ENCODE peak calls at places on chromosome 22, in ten cellular contexts. One of them, this sample, is unnamed.

GRCh38 chr22:40239345-40239683 is 61.6 kb downstream of the TNRC6B start:
- DNase-seq in NCI-H1105 treated with DMSO at 0.1 percent for 48 hours: no peak
- DNase-seq in kidney tubule cell: no peak
- DNase-seq in activated CD8-positive, alpha-beta memory T cell treated with anti-CD3 and anti-CD28 coated beads for 1 hour: no peak
- DNase-seq in SK-N-MC: no peak
- DNase-seq in Right ventricle myocardium superior: no peak
- DNase-seq in mammary epithelial cell: no peak
- DNase-seq in HS-5: no peak
- DNase-seq in LHCN-M2: no peak
- DNase-seq in iPS DF 6.9: no peak
- DNase-seq in this sample: no peak

GRCh38 chr22:17738386-17739128 is 35.7 kb downstream of the BID start:
- DNase-seq in iPS DF 6.9: no peak
- DNase-seq in HS-5: no peak
- DNase-seq in Right ventricle myocardium superior: no peak
- DNase-seq in NCI-H1105 treated with DMSO at 0.1 percent for 48 hours: no peak
- DNase-seq in kidney tubule cell: no peak
- DNase-seq in mammary epithelial cell: no peak
- DNase-seq in SK-N-MC: no peak
- DNase-seq in LHCN-M2: no peak
- DNase-seq in activated CD8-positive, alpha-beta memory T cell treated with anti-CD3 and anti-CD28 coated beads for 1 hour: no peak
- DNase-seq in this sample: no peak

GRCh38 chr22:31983911-31984661 is 39.8 kb downstream of the YWHAH start:
- DNase-seq in LHCN-M2: no peak
- DNase-seq in iPS DF 6.9: no peak
- DNase-seq in Right ventricle myocardium superior: no peak
- DNase-seq in kidney tubule cell: no peak
- DNase-seq in SK-N-MC: no peak
- DNase-seq in NCI-H1105 treated with DMSO at 0.1 percent for 48 hours: no peak
- DNase-seq in HS-5: no peak
- DNase-seq in activated CD8-positive, alpha-beta memory T cell treated with anti-CD3 and anti-CD28 coated beads for 1 hour: no peak
- DNase-seq in mammary epithelial cell: no peak
- DNase-seq in this sample: no peak

GRCh38 chr22:49310354-49310753 is 517.3 kb downstream of the BRD1 start:
- DNase-seq in NCI-H1105 treated with DMSO at 0.1 percent for 48 hours: no peak
- DNase-seq in SK-N-MC: no peak
- DNase-seq in Right ventricle myocardium superior: no peak
- DNase-seq in HS-5: no peak
- DNase-seq in iPS DF 6.9: no peak
- DNase-seq in kidney tubule cell: no peak
- DNase-seq in activated CD8-positive, alpha-beta memory T cell treated with anti-CD3 and anti-CD28 coated beads for 1 hour: no peak
- DNase-seq in mammary epithelial cell: no peak
- DNase-seq in LHCN-M2: no peak
- DNase-seq in this sample: no peak

GRCh38 chr22:19179472-19180048 is 1.0 kb upstream of the SLC25A1 start:
- DNase-seq in iPS DF 6.9: peak; percentile 47
- DNase-seq in activated CD8-positive, alpha-beta memory T cell treated with anti-CD3 and anti-CD28 coated beads for 1 hour: no peak
- DNase-seq in mammary epithelial cell: peak; percentile 67
- DNase-seq in HS-5: no peak
- DNase-seq in kidney tubule cell: peak; percentile 85
- DNase-seq in NCI-H1105 treated with DMSO at 0.1 percent for 48 hours: peak; percentile 62
- DNase-seq in Right ventricle myocardium superior: peak; percentile 86
- DNase-seq in SK-N-MC: no peak
- DNase-seq in LHCN-M2: peak; percentile 64
- DNase-seq in this sample: no peak

GRCh38 chr22:43889366-43890253 is 2.2 kb downstream of the PNPLA5 start:
- DNase-seq in kidney tubule cell: peak; percentile 11
- DNase-seq in Right ventricle myocardium superior: no peak
- DNase-seq in SK-N-MC: no peak
- DNase-seq in HS-5: no peak
- DNase-seq in iPS DF 6.9: no peak
- DNase-seq in activated CD8-positive, alpha-beta memory T cell treated with anti-CD3 and anti-CD28 coated beads for 1 hour: no peak
- DNase-seq in NCI-H1105 treated with DMSO at 0.1 percent for 48 hours: no peak
- DNase-seq in mammary epithelial cell: peak; percentile 21
- DNase-seq in LHCN-M2: peak; percentile 57
- DNase-seq in this sample: no peak

GRCh38 chr22:50304528-50305392 is 2.7 kb downstream of the PLXNB2 start:
- DNase-seq in LHCN-M2: peak; percentile 82
- DNase-seq in HS-5: no peak
- DNase-seq in activated CD8-positive, alpha-beta memory T cell treated with anti-CD3 and anti-CD28 coated beads for 1 hour: no peak
- DNase-seq in kidney tubule cell: peak; percentile 61
- DNase-seq in NCI-H1105 treated with DMSO at 0.1 percent for 48 hours: no peak
- DNase-seq in Right ventricle myocardium superior: peak; percentile 82
- DNase-seq in SK-N-MC: no peak
- DNase-seq in iPS DF 6.9: no peak
- DNase-seq in mammary epithelial cell: peak; percentile 64
- DNase-seq in this sample: no peak

GRCh38 chr22:25990940-25991339 is 178.3 kb upstream of the SEZ6L start:
- DNase-seq in NCI-H1105 treated with DMSO at 0.1 percent for 48 hours: no peak
- DNase-seq in HS-5: no peak
- DNase-seq in mammary epithelial cell: no peak
- DNase-seq in iPS DF 6.9: no peak
- DNase-seq in activated CD8-positive, alpha-beta memory T cell treated with anti-CD3 and anti-CD28 coated beads for 1 hour: no peak
- DNase-seq in Right ventricle myocardium superior: no peak
- DNase-seq in LHCN-M2: no peak
- DNase-seq in kidney tubule cell: no peak
- DNase-seq in SK-N-MC: no peak
- DNase-seq in this sample: no peak

GRCh38 chr22:44955102-44955501 is 54.7 kb downstream of the PHF21B start:
- DNase-seq in SK-N-MC: no peak
- DNase-seq in iPS DF 6.9: no peak
- DNase-seq in activated CD8-positive, alpha-beta memory T cell treated with anti-CD3 and anti-CD28 coated beads for 1 hour: no peak
- DNase-seq in HS-5: no peak
- DNase-seq in kidney tubule cell: no peak
- DNase-seq in NCI-H1105 treated with DMSO at 0.1 percent for 48 hours: no peak
- DNase-seq in mammary epithelial cell: no peak
- DNase-seq in Right ventricle myocardium superior: no peak
- DNase-seq in LHCN-M2: no peak
- DNase-seq in this sample: no peak

GRCh38 chr22:19012308-19012990 is 76.4 kb upstream of the PRODH start:
- DNase-seq in SK-N-MC: no peak
- DNase-seq in mammary epithelial cell: no peak
- DNase-seq in iPS DF 6.9: no peak
- DNase-seq in NCI-H1105 treated with DMSO at 0.1 percent for 48 hours: no peak
- DNase-seq in Right ventricle myocardium superior: no peak
- DNase-seq in activated CD8-positive, alpha-beta memory T cell treated with anti-CD3 and anti-CD28 coated beads for 1 hour: no peak
- DNase-seq in kidney tubule cell: peak; percentile 18
- DNase-seq in LHCN-M2: no peak
- DNase-seq in HS-5: no peak
- DNase-seq in this sample: no peak

GRCh38 chr22:25377699-25378098 is 158.3 kb downstream of the CRYBB2 start:
- DNase-seq in LHCN-M2: no peak
- DNase-seq in activated CD8-positive, alpha-beta memory T cell treated with anti-CD3 and anti-CD28 coated beads for 1 hour: no peak
- DNase-seq in kidney tubule cell: no peak
- DNase-seq in iPS DF 6.9: no peak
- DNase-seq in Right ventricle myocardium superior: no peak
- DNase-seq in NCI-H1105 treated with DMSO at 0.1 percent for 48 hours: no peak
- DNase-seq in mammary epithelial cell: no peak
- DNase-seq in SK-N-MC: no peak
- DNase-seq in HS-5: no peak
- DNase-seq in this sample: no peak

GRCh38 chr22:22452211-22452610 is 56.3 kb downstream of the ZNF280B start:
- DNase-seq in SK-N-MC: no peak
- DNase-seq in kidney tubule cell: no peak
- DNase-seq in NCI-H1105 treated with DMSO at 0.1 percent for 48 hours: peak; percentile 36
- DNase-seq in mammary epithelial cell: no peak
- DNase-seq in HS-5: no peak
- DNase-seq in iPS DF 6.9: no peak
- DNase-seq in LHCN-M2: no peak
- DNase-seq in activated CD8-positive, alpha-beta memory T cell treated with anti-CD3 and anti-CD28 coated beads for 1 hour: no peak
- DNase-seq in Right ventricle myocardium superior: no peak
- DNase-seq in this sample: no peak

GRCh38 chr22:50002791-50003190 is 9.8 kb downstream of the IL17REL start:
- DNase-seq in HS-5: no peak
- DNase-seq in mammary epithelial cell: no peak
- DNase-seq in iPS DF 6.9: no peak
- DNase-seq in SK-N-MC: no peak
- DNase-seq in LHCN-M2: peak; percentile 19
- DNase-seq in kidney tubule cell: no peak
- DNase-seq in activated CD8-positive, alpha-beta memory T cell treated with anti-CD3 and anti-CD28 coated beads for 1 hour: no peak
- DNase-seq in Right ventricle myocardium superior: peak; percentile 37
- DNase-seq in NCI-H1105 treated with DMSO at 0.1 percent for 48 hours: no peak
- DNase-seq in this sample: no peak

GRCh38 chr22:27801616-27802388 is at the start of gene MN1:
- DNase-seq in kidney tubule cell: peak; percentile 35
- DNase-seq in SK-N-MC: no peak
- DNase-seq in LHCN-M2: peak; percentile 22
- DNase-seq in mammary epithelial cell: peak; percentile 60
- DNase-seq in activated CD8-positive, alpha-beta memory T cell treated with anti-CD3 and anti-CD28 coated beads for 1 hour: peak; percentile 39
- DNase-seq in HS-5: no peak
- DNase-seq in NCI-H1105 treated with DMSO at 0.1 percent for 48 hours: peak; percentile 20
- DNase-seq in iPS DF 6.9: no peak
- DNase-seq in Right ventricle myocardium superior: peak; percentile 79
- DNase-seq in this sample: peak; percentile 50

GRCh38 chr22:44680481-44680894 is 21.5 kb upstream of the PRR5 start:
- DNase-seq in SK-N-MC: no peak
- DNase-seq in iPS DF 6.9: no peak
- DNase-seq in HS-5: no peak
- DNase-seq in LHCN-M2: no peak
- DNase-seq in Right ventricle myocardium superior: no peak
- DNase-seq in mammary epithelial cell: no peak
- DNase-seq in activated CD8-positive, alpha-beta memory T cell treated with anti-CD3 and anti-CD28 coated beads for 1 hour: no peak
- DNase-seq in NCI-H1105 treated with DMSO at 0.1 percent for 48 hours: no peak
- DNase-seq in kidney tubule cell: no peak
- DNase-seq in this sample: no peak

GRCh38 chr22:35930933-35931332 is 97.7 kb downstream of the RBFOX2 start:
- DNase-seq in NCI-H1105 treated with DMSO at 0.1 percent for 48 hours: peak; percentile 61
- DNase-seq in activated CD8-positive, alpha-beta memory T cell treated with anti-CD3 and anti-CD28 coated beads for 1 hour: no peak
- DNase-seq in SK-N-MC: no peak
- DNase-seq in LHCN-M2: peak; percentile 76
- DNase-seq in iPS DF 6.9: no peak
- DNase-seq in HS-5: peak; percentile 37
- DNase-seq in Right ventricle myocardium superior: no peak
- DNase-seq in mammary epithelial cell: peak; percentile 44
- DNase-seq in kidney tubule cell: peak; percentile 66
- DNase-seq in this sample: no peak

This sample was measured in CD4-positive, alpha-beta T cell.